ENCODE peak calls at places on chromosomes 6 and 20, in six cellular contexts. One of them, this sample, is unnamed.

GRCh38 chr6:69732045-69732444 is 64.8 kb downstream of the LMBRD1 start:
- DNase-seq in colonic mucosa: no peak
- DNase-seq in tibial nerve: no peak
- DNase-seq in astrocyte of the spinal cord: no peak
- DNase-seq in neural progenitor cell: no peak
- DNase-seq in GM12865: no peak
- DNase-seq in this sample: peak; percentile 5

GRCh38 chr20:1900321-1900791 is 5.1 kb downstream of the SIRPA start:
- DNase-seq in colonic mucosa: peak; percentile 47
- DNase-seq in tibial nerve: peak; percentile 25
- DNase-seq in astrocyte of the spinal cord: peak; percentile 75
- DNase-seq in neural progenitor cell: peak; percentile 84
- DNase-seq in GM12865: peak; percentile 50
- DNase-seq in this sample: peak; percentile 66

GRCh38 chr6:100468966-100469859 is 4.5 kb upstream of the SIM1 start:
- DNase-seq in colonic mucosa: no peak
- DNase-seq in tibial nerve: no peak
- DNase-seq in astrocyte of the spinal cord: no peak
- DNase-seq in neural progenitor cell: peak; percentile 63
- DNase-seq in GM12865: no peak
- DNase-seq in this sample: no peak

GRCh38 chr6:10140121-10140520 is 274.8 kb downstream of the TFAP2A start:
- DNase-seq in colonic mucosa: no peak
- DNase-seq in tibial nerve: no peak
- DNase-seq in astrocyte of the spinal cord: no peak
- DNase-seq in neural progenitor cell: no peak
- DNase-seq in GM12865: no peak
- DNase-seq in this sample: no peak

GRCh38 chr6:14121936-14122344 is 4.4 kb downstream of the CD83 start:
- DNase-seq in colonic mucosa: no peak
- DNase-seq in tibial nerve: no peak
- DNase-seq in astrocyte of the spinal cord: no peak
- DNase-seq in neural progenitor cell: no peak
- DNase-seq in GM12865: peak; percentile 79
- DNase-seq in this sample: no peak

GRCh38 chr6:151806757-151807512 is 547 bp upstream of the ESR1 start:
- DNase-seq in colonic mucosa: no peak
- DNase-seq in tibial nerve: no peak
- DNase-seq in astrocyte of the spinal cord: peak; percentile 11
- DNase-seq in neural progenitor cell: no peak
- DNase-seq in GM12865: no peak
- DNase-seq in this sample: peak; percentile 51

GRCh38 chr6:83867527-83868161 is 8.2 kb downstream of the CYB5R4 start:
- DNase-seq in colonic mucosa: peak; percentile 32
- DNase-seq in tibial nerve: no peak
- DNase-seq in astrocyte of the spinal cord: peak; percentile 89
- DNase-seq in neural progenitor cell: peak; percentile 41
- DNase-seq in GM12865: peak; percentile 50
- DNase-seq in this sample: peak; percentile 57

GRCh38 chr6:45132683-45133294 is 195.3 kb upstream of the RUNX2 start:
- DNase-seq in colonic mucosa: no peak
- DNase-seq in tibial nerve: no peak
- DNase-seq in astrocyte of the spinal cord: no peak
- DNase-seq in neural progenitor cell: no peak
- DNase-seq in GM12865: no peak
- DNase-seq in this sample: no peak

GRCh38 chr20:61896058-61896961 is 169.4 kb downstream of the TAF4 start:
- DNase-seq in colonic mucosa: no peak
- DNase-seq in tibial nerve: no peak
- DNase-seq in astrocyte of the spinal cord: peak; percentile 27
- DNase-seq in neural progenitor cell: peak; percentile 83
- DNase-seq in GM12865: peak; percentile 30
- DNase-seq in this sample: peak; percentile 36

GRCh38 chr6:73854998-73855718 is 159.2 kb downstream of the CD109 start:
- DNase-seq in colonic mucosa: peak; percentile 23
- DNase-seq in tibial nerve: no peak
- DNase-seq in astrocyte of the spinal cord: peak; percentile 67
- DNase-seq in neural progenitor cell: peak; percentile 75
- DNase-seq in GM12865: peak; percentile 72
- DNase-seq in this sample: peak; percentile 79

GRCh38 chr20:32234135-32234808 is 26.6 kb downstream of the POFUT1 start:
- DNase-seq in colonic mucosa: no peak
- DNase-seq in tibial nerve: no peak
- DNase-seq in astrocyte of the spinal cord: no peak
- DNase-seq in neural progenitor cell: no peak
- DNase-seq in GM12865: no peak
- DNase-seq in this sample: no peak

GRCh38 chr20:32741151-32741550 is 2.1 kb downstream of the COMMD7 start:
- DNase-seq in colonic mucosa: no peak
- DNase-seq in tibial nerve: no peak
- DNase-seq in astrocyte of the spinal cord: no peak
- DNase-seq in neural progenitor cell: no peak
- DNase-seq in GM12865: no peak
- DNase-seq in this sample: no peak

GRCh38 chr6:85747654-85748053 is 105.0 kb upstream of the SYNCRIP start:
- DNase-seq in colonic mucosa: no peak
- DNase-seq in tibial nerve: no peak
- DNase-seq in astrocyte of the spinal cord: peak; percentile 85
- DNase-seq in neural progenitor cell: no peak
- DNase-seq in GM12865: no peak
- DNase-seq in this sample: peak; percentile 51

GRCh38 chr6:106534564-106534982 is 94.7 kb downstream of the RTN4IP1 start:
- DNase-seq in colonic mucosa: no peak
- DNase-seq in tibial nerve: no peak
- DNase-seq in astrocyte of the spinal cord: no peak
- DNase-seq in neural progenitor cell: no peak
- DNase-seq in GM12865: peak; percentile 34
- DNase-seq in this sample: no peak

GRCh38 chr20:47821481-47822100 is 36.3 kb upstream of the SULF2 start:
- DNase-seq in colonic mucosa: no peak
- DNase-seq in tibial nerve: no peak
- DNase-seq in astrocyte of the spinal cord: no peak
- DNase-seq in neural progenitor cell: no peak
- DNase-seq in GM12865: no peak
- DNase-seq in this sample: no peak

GRCh38 chr20:57476641-57477461 is 48.1 kb downstream of the CTCFL start:
- DNase-seq in colonic mucosa: no peak
- DNase-seq in tibial nerve: no peak
- DNase-seq in astrocyte of the spinal cord: no peak
- DNase-seq in neural progenitor cell: no peak
- DNase-seq in GM12865: no peak
- DNase-seq in this sample: no peak

GRCh38 chr6:132464538-132465256 is 48.2 kb downstream of the STX7 start:
- DNase-seq in colonic mucosa: no peak
- DNase-seq in tibial nerve: no peak
- DNase-seq in astrocyte of the spinal cord: no peak
- DNase-seq in neural progenitor cell: no peak
- DNase-seq in GM12865: no peak
- DNase-seq in this sample: no peak

GRCh38 chr20:16393297-16393696 is 180.0 kb downstream of the KIF16B start:
- DNase-seq in colonic mucosa: no peak
- DNase-seq in tibial nerve: no peak
- DNase-seq in astrocyte of the spinal cord: no peak
- DNase-seq in neural progenitor cell: no peak
- DNase-seq in GM12865: no peak
- DNase-seq in this sample: no peak

GRCh38 chr6:41466437-41466990 is 79.7 kb upstream of the FOXP4 start:
- DNase-seq in colonic mucosa: no peak
- DNase-seq in tibial nerve: no peak
- DNase-seq in astrocyte of the spinal cord: no peak
- DNase-seq in neural progenitor cell: no peak
- DNase-seq in GM12865: no peak
- DNase-seq in this sample: no peak

GRCh38 chr20:24451992-24452391 is 17.4 kb upstream of the SYNDIG1 start:
- DNase-seq in colonic mucosa: no peak
- DNase-seq in tibial nerve: no peak
- DNase-seq in astrocyte of the spinal cord: no peak
- DNase-seq in neural progenitor cell: no peak
- DNase-seq in GM12865: no peak
- DNase-seq in this sample: no peak

GRCh38 chr6:56594699-56595098 is 48.0 kb downstream of the DST start:
- DNase-seq in colonic mucosa: no peak
- DNase-seq in tibial nerve: no peak
- DNase-seq in astrocyte of the spinal cord: no peak
- DNase-seq in neural progenitor cell: no peak
- DNase-seq in GM12865: peak; percentile 66
- DNase-seq in this sample: no peak

GRCh38 chr20:2873010-2873746 is at the start of gene PTPRA:
- DNase-seq in colonic mucosa: peak; percentile 96
- DNase-seq in tibial nerve: peak; percentile 81
- DNase-seq in astrocyte of the spinal cord: peak; percentile 90
- DNase-seq in neural progenitor cell: peak; percentile 97
- DNase-seq in GM12865: peak; percentile 96
- DNase-seq in this sample: peak; percentile 92

GRCh38 chr20:63081351-63081750 is 74.6 kb upstream of the BHLHE23 start:
- DNase-seq in colonic mucosa: no peak
- DNase-seq in tibial nerve: no peak
- DNase-seq in astrocyte of the spinal cord: no peak
- DNase-seq in neural progenitor cell: no peak
- DNase-seq in GM12865: no peak
- DNase-seq in this sample: no peak
- TF ChIP-seq CTCF in colonic mucosa: no peak
- TF ChIP-seq CTCF in tibial nerve: no peak
- TF ChIP-seq CTCF in astrocyte of the spinal cord: no peak
- TF ChIP-seq CTCF in neural progenitor cell: no peak
- TF ChIP-seq CTCF in GM12865: no peak
- TF ChIP-seq CTCF in this sample: no peak

GRCh38 chr6:32637883-32638282 is 677 bp downstream of the HLA-DQA1 start:
- DNase-seq in colonic mucosa: no peak
- DNase-seq in tibial nerve: no peak
- DNase-seq in astrocyte of the spinal cord: no peak
- DNase-seq in neural progenitor cell: no peak
- DNase-seq in GM12865: no peak
- DNase-seq in this sample: no peak
- H3K4me3 ChIP-seq in colonic mucosa: no peak overlapping the region
- H3K4me3 ChIP-seq in tibial nerve: no peak overlapping the region
- H3K4me3 ChIP-seq in astrocyte of the spinal cord: no peak overlapping the region
- H3K4me3 ChIP-seq in neural progenitor cell: no peak overlapping the region
- H3K4me3 ChIP-seq in GM12865: peak overlapping the region; percentile 83
- H3K4me3 ChIP-seq in this sample: no peak overlapping the region

GRCh38 chr20:37397954-37398749 is 52.2 kb downstream of the SRC start:
- DNase-seq in colonic mucosa: no peak
- DNase-seq in tibial nerve: no peak
- DNase-seq in astrocyte of the spinal cord: no peak
- DNase-seq in neural progenitor cell: no peak
- DNase-seq in GM12865: no peak
- DNase-seq in this sample: no peak

GRCh38 chr20:37397076-37397953 is 51.4 kb downstream of the SRC start:
- DNase-seq in colonic mucosa: no peak
- DNase-seq in tibial nerve: no peak
- DNase-seq in astrocyte of the spinal cord: peak; percentile 16
- DNase-seq in neural progenitor cell: peak; percentile 61
- DNase-seq in GM12865: no peak
- DNase-seq in this sample: no peak

GRCh38 chr20:37401282-37401929 is 55.5 kb downstream of the SRC start:
- DNase-seq in colonic mucosa: no peak
- DNase-seq in tibial nerve: no peak
- DNase-seq in astrocyte of the spinal cord: no peak
- DNase-seq in neural progenitor cell: no peak
- DNase-seq in GM12865: no peak
- DNase-seq in this sample: no peak

GRCh38 chr20:37396520-37397075 is 50.7 kb downstream of the SRC start:
- DNase-seq in colonic mucosa: no peak
- DNase-seq in tibial nerve: no peak
- DNase-seq in astrocyte of the spinal cord: no peak
- DNase-seq in neural progenitor cell: peak; percentile 96
- DNase-seq in GM12865: no peak
- DNase-seq in this sample: no peak

DNA sequence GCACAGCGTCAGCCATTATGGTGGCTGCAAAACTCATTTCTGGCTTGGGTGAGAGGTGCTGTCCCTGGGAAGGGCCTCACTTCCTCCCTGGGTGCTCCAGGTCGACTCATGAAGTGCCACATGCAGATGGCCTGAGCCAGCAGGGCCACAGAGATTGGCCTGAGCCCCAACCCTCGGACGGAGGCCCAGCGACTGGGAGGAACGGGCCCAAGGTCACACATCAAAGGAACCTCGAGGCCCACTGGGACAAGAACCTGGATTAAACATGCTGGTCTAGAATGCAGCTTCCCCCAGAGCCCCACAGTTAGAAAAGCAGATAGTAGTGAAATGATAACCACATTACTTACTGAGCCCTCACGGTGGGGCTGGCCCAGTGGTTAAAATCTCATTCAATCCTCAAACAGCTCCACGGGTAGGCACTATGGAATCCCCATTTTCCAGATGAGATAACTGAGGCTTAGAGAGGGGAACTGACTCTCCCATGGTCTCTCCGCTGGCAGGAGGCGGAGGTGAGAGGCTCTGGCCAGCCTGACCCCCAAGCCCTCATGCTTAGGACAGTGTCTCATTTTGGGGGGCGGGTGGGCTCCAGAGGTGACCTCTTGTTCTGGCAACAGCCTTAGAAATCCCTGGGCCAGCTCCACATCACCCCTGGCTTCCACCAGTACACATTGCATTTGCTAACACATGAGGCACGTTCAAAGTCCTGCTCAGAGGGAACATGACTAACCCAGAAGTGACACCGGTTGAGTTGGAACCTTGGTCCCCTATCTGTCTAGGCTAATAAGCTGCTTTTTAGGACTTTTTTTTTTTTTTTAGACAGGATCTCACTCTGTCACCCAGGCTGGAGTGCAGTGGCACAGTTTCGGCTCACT is 53.0 kb downstream of the SRC start:
- DNase-seq in colonic mucosa: no peak
- DNase-seq in tibial nerve: no peak
- DNase-seq in astrocyte of the spinal cord: no peak
- DNase-seq in neural progenitor cell: no peak
- DNase-seq in GM12865: no peak
- DNase-seq in this sample: no peak
- TF ChIP-seq CTCF in colonic mucosa: no peak
- TF ChIP-seq CTCF in tibial nerve: no peak
- TF ChIP-seq CTCF in astrocyte of the spinal cord: no peak
- TF ChIP-seq CTCF in neural progenitor cell: no peak
- TF ChIP-seq CTCF in GM12865: no peak
- TF ChIP-seq CTCF in this sample: no peak

GRCh38 chr6:30769853-30770160 is 25.5 kb upstream of the IER3 start:
- DNase-seq in colonic mucosa: no peak
- DNase-seq in tibial nerve: no peak
- DNase-seq in astrocyte of the spinal cord: no peak
- DNase-seq in neural progenitor cell: no peak
- DNase-seq in GM12865: no peak
- DNase-seq in this sample: no peak

GRCh38 chr6:30767944-30768301 is 23.6 kb upstream of the IER3 start:
- DNase-seq in colonic mucosa: no peak
- DNase-seq in tibial nerve: no peak
- DNase-seq in astrocyte of the spinal cord: no peak
- DNase-seq in neural progenitor cell: no peak
- DNase-seq in GM12865: no peak
- DNase-seq in this sample: no peak

GRCh38 chr6:30769088-30769852 is 24.9 kb upstream of the IER3 start:
- DNase-seq in colonic mucosa: no peak
- DNase-seq in tibial nerve: no peak
- DNase-seq in astrocyte of the spinal cord: peak; percentile 95
- DNase-seq in neural progenitor cell: peak; percentile 57
- DNase-seq in GM12865: peak; percentile 50
- DNase-seq in this sample: peak; percentile 98

GRCh38 chr6:30767158-30767943 is 23.0 kb upstream of the IER3 start:
- DNase-seq in colonic mucosa: no peak
- DNase-seq in tibial nerve: no peak
- DNase-seq in astrocyte of the spinal cord: no peak
- DNase-seq in neural progenitor cell: no peak
- DNase-seq in GM12865: peak; percentile 90
- DNase-seq in this sample: no peak

GRCh38 chr6:30768634-30769087 is 24.3 kb upstream of the IER3 start:
- DNase-seq in colonic mucosa: no peak
- DNase-seq in tibial nerve: no peak
- DNase-seq in astrocyte of the spinal cord: no peak
- DNase-seq in neural progenitor cell: no peak
- DNase-seq in GM12865: no peak
- DNase-seq in this sample: no peak
- H3K4me3 ChIP-seq in colonic mucosa: no peak overlapping the region
- H3K4me3 ChIP-seq in tibial nerve: no peak overlapping the region
- H3K4me3 ChIP-seq in astrocyte of the spinal cord: no peak overlapping the region
- H3K4me3 ChIP-seq in neural progenitor cell: no peak overlapping the region
- H3K4me3 ChIP-seq in GM12865: no peak overlapping the region
- H3K4me3 ChIP-seq in this sample: no peak overlapping the region